ENCODE peak calls at places on chromosomes 16 and 17, in four cellular contexts. One of them, this sample, is unnamed.

GRCh38 chr16:50152386-50152806 is 710 bp upstream of the TENT4B start:
- DNase-seq in right lobe of liver: peak; percentile 50
- DNase-seq in Peyer's patch: peak; percentile 81
- DNase-seq in body of pancreas: peak; percentile 40
- DNase-seq in this sample: peak; percentile 31

GRCh38 chr16:55061126-55061525 is 130.5 kb downstream of the IRX5 start:
- DNase-seq in Peyer's patch: peak; percentile 26
- DNase-seq in right lobe of liver: no peak
- DNase-seq in body of pancreas: no peak
- DNase-seq in this sample: no peak

GRCh38 chr17:42474270-42474669 is 15.6 kb downstream of the ATP6V0A1 start:
- DNase-seq in body of pancreas: peak; percentile 28
- DNase-seq in right lobe of liver: no peak
- DNase-seq in Peyer's patch: no peak
- DNase-seq in this sample: no peak

GRCh38 chr16:10834130-10834529 is 15.5 kb upstream of the TVP23A start:
- DNase-seq in Peyer's patch: peak; percentile 79
- DNase-seq in body of pancreas: no peak
- DNase-seq in right lobe of liver: no peak
- DNase-seq in this sample: no peak

GRCh38 chr16:70250748-70251650 is 741 bp downstream of the EXOSC6 start:
- DNase-seq in Peyer's patch: peak; percentile 60
- DNase-seq in body of pancreas: peak; percentile 39
- DNase-seq in right lobe of liver: peak; percentile 79
- DNase-seq in this sample: no peak

GRCh38 chr17:16443390-16444257 is 28.3 kb downstream of the TRPV2 start:
- DNase-seq in Peyer's patch: no peak
- DNase-seq in body of pancreas: no peak
- DNase-seq in right lobe of liver: no peak
- DNase-seq in this sample: no peak

GRCh38 chr16:85781685-85782370 is 17.5 kb downstream of the EMC8 start:
- DNase-seq in Peyer's patch: peak; percentile 65
- DNase-seq in right lobe of liver: peak; percentile 74
- DNase-seq in body of pancreas: peak; percentile 84
- DNase-seq in this sample: peak; percentile 76

GRCh38 chr17:35760587-35760986 is at the start of gene C17orf50:
- DNase-seq in right lobe of liver: no peak
- DNase-seq in Peyer's patch: no peak
- DNase-seq in body of pancreas: no peak
- DNase-seq in this sample: no peak

GRCh38 chr16:89693289-89693731 is 6.8 kb downstream of the CDK10 start:
- DNase-seq in Peyer's patch: no peak
- DNase-seq in right lobe of liver: no peak
- DNase-seq in body of pancreas: no peak
- DNase-seq in this sample: no peak

GRCh38 chr16:84361546-84361945 is 6.8 kb upstream of the ATP2C2 start:
- DNase-seq in body of pancreas: no peak
- DNase-seq in right lobe of liver: no peak
- DNase-seq in Peyer's patch: no peak
- DNase-seq in this sample: no peak

GRCh38 chr16:9134739-9135138 is 43.3 kb downstream of the HAPSTR1 start:
- DNase-seq in body of pancreas: peak; percentile 47
- DNase-seq in right lobe of liver: peak; percentile 49
- DNase-seq in Peyer's patch: peak; percentile 83
- DNase-seq in this sample: no peak

GRCh38 chr16:66698046-66698445 is 1.5 kb upstream of the CMTM4 start:
- DNase-seq in Peyer's patch: peak; percentile 31
- DNase-seq in body of pancreas: no peak
- DNase-seq in right lobe of liver: no peak
- DNase-seq in this sample: no peak

GRCh38 chr17:13888043-13888442 is 181.3 kb upstream of the COX10 start:
- DNase-seq in right lobe of liver: no peak
- DNase-seq in body of pancreas: peak; percentile 22
- DNase-seq in Peyer's patch: no peak
- DNase-seq in this sample: no peak

GRCh38 chr17:68248199-68248825 is 469 bp downstream of the AMZ2 start:
- DNase-seq in Peyer's patch: no peak
- DNase-seq in right lobe of liver: no peak
- DNase-seq in body of pancreas: peak; percentile 66
- DNase-seq in this sample: peak; percentile 63

GRCh38 chr16:49382916-49383315 is 9.3 kb downstream of the C16orf78 start:
- DNase-seq in right lobe of liver: no peak
- DNase-seq in Peyer's patch: no peak
- DNase-seq in body of pancreas: no peak
- DNase-seq in this sample: no peak

GRCh38 chr16:85157372-85157771 is 45.1 kb upstream of the CIBAR2 start:
- DNase-seq in body of pancreas: no peak
- DNase-seq in Peyer's patch: no peak
- DNase-seq in right lobe of liver: no peak
- DNase-seq in this sample: no peak

GRCh38 chr17:43324205-43324893 is 74.4 kb upstream of the ARL4D start:
- DNase-seq in right lobe of liver: no peak
- DNase-seq in body of pancreas: no peak
- DNase-seq in Peyer's patch: no peak
- DNase-seq in this sample: no peak

GRCh38 chr17:2947996-2948550 is 115.3 kb downstream of the OR1D5 start:
- DNase-seq in right lobe of liver: no peak
- DNase-seq in Peyer's patch: peak; percentile 26
- DNase-seq in body of pancreas: no peak
- DNase-seq in this sample: no peak

GRCh38 chr17:51166198-51166986 is at the start of gene NME2:
- DNase-seq in Peyer's patch: peak; percentile 94
- DNase-seq in right lobe of liver: peak; percentile 93
- DNase-seq in body of pancreas: peak; percentile 92
- DNase-seq in this sample: peak; percentile 85

GRCh38 chr17:15398736-15399331 is 57.4 kb upstream of the TEKT3 start:
- DNase-seq in Peyer's patch: no peak
- DNase-seq in body of pancreas: no peak
- DNase-seq in right lobe of liver: no peak
- DNase-seq in this sample: peak; percentile 42

GRCh38 chr16:48444574-48444973 is 59.4 kb upstream of the SIAH1 start:
- DNase-seq in body of pancreas: no peak
- DNase-seq in Peyer's patch: peak; percentile 48
- DNase-seq in right lobe of liver: no peak
- DNase-seq in this sample: no peak

GRCh38 chr16:70805380-70805779 is 4.4 kb upstream of the VAC14 start:
- DNase-seq in body of pancreas: no peak
- DNase-seq in Peyer's patch: no peak
- DNase-seq in right lobe of liver: no peak
- DNase-seq in this sample: no peak

DNA sequence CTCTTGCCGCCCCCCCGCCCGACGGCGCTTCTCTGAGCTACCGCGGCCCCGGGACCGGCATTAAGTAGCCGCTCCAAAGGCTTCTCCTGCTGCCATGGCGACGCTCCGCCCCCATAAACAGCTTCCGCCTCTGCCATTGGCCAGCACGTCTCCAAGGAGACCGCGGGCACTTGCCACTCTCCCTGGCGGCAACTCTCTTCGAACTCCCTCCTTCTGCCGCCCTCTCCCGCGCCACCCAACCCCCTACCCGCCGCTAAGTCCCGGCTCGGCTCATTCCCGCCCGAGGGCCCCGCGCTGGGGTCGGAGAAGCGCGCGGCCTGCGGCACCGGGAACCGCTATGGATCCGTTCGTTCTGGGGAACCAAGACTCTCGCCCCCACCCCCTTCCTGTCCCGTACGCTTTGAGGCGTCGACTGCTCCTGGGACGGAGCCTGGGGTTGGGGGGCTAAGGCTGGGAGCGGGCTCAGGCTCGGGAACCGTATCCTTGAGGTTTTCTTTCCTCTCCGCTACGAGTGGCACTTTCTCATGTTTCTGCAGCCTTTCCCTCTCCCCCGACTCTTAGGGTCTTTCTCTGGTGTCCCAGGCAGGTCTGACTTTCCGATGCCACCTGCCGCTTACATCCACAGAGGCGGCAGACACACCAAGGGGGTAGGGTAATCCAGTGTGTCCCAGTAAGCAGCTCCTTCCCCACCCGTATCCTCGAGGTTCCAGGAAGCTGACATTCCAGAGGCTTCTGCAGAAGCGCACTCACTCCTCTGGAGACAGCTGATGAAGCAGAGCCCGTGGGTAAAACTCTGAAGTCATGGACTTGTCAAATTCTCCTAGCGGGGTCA is at the start of gene FOXJ1:
- DNase-seq in body of pancreas: peak; percentile 92
- DNase-seq in right lobe of liver: peak; percentile 84
- DNase-seq in Peyer's patch: peak; percentile 95
- DNase-seq in this sample: peak; percentile 86
- TF ChIP-seq CTCF in body of pancreas: no peak
- TF ChIP-seq CTCF in right lobe of liver: no peak
- TF ChIP-seq CTCF in Peyer's patch: no peak
- TF ChIP-seq CTCF in this sample: no peak

DNA sequence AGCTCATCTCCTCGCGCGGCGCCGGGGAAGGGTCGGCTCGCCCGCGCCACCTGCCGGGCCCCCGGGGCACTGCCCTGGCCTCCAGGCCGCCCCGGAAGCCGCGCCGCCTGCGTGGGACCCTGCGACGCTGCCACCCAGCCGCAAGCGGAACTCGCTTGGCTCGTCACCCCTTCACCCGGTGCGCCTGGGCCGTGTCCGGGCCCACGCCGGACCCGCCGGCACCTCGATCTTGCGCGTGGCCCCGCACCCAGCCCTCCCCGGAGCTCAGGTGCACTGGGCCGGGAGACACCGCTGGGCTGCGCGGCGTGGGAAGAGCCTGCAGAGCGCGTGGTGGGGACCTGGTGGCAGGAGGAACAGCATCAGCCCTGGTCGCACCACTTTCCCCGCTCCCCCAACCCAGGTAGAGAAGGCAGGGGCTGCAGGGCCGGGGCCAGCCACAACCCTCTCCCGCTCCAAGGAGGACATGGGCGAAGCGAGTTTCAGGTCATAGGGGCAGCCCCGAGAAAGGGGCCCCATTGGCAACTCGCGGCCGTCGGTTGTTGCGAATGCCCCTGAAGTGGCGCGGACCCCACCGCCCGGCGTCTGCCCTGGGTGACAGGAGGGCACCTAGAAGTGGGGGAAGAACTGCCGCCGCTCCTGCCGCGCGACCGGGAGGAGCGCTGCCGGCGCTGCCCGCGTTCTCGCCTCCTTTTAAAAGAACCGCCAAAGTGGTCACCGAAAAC is 363 bp upstream of the MIF4GD start:
- DNase-seq in body of pancreas: peak; percentile 81
- DNase-seq in Peyer's patch: peak; percentile 92
- DNase-seq in right lobe of liver: peak; percentile 86
- DNase-seq in this sample: peak; percentile 58
- TF ChIP-seq POLR2A in body of pancreas: no peak
- TF ChIP-seq POLR2A in Peyer's patch: peak; percentile 41
- TF ChIP-seq POLR2A in right lobe of liver: peak; percentile 6
- TF ChIP-seq POLR2A in this sample: no peak

GRCh38 chr17:7984904-7985303 is 17.5 kb upstream of the GUCY2D start:
- DNase-seq in Peyer's patch: no peak
- DNase-seq in body of pancreas: no peak
- DNase-seq in right lobe of liver: no peak
- DNase-seq in this sample: no peak
- TF ChIP-seq CTCF in Peyer's patch: no peak
- TF ChIP-seq CTCF in body of pancreas: no peak
- TF ChIP-seq CTCF in right lobe of liver: no peak
- TF ChIP-seq CTCF in this sample: no peak

DNA sequence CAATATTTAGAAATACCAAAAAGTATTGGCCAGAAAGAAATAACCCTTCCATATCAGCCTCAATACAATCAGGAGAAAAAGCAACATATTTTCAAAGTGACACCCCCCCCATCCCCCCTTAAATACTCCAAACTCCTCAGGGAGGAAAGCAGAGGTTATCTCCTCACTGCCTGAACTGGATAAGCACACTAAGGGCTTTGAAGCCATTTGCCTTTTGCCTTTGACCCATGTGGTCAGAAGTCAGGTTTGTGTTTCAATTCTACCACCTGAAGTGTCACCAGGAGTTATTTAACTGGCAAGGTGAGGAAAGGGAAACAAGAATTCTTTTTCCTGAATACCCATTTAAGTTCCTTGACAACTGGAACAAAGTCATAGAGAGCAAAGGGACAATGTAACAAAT is 3.5 kb upstream of the VEZF1 start:
- DNase-seq in right lobe of liver: no peak
- DNase-seq in Peyer's patch: no peak
- DNase-seq in body of pancreas: no peak
- DNase-seq in this sample: no peak
- TF ChIP-seq POLR2A in right lobe of liver: no peak
- TF ChIP-seq POLR2A in Peyer's patch: no peak
- TF ChIP-seq POLR2A in body of pancreas: no peak
- TF ChIP-seq POLR2A in this sample: no peak

GRCh38 chr16:813204-813915 is 12.8 kb upstream of the GNG13 start:
- DNase-seq in body of pancreas: peak; percentile 45
- DNase-seq in Peyer's patch: peak; percentile 59
- DNase-seq in right lobe of liver: peak; percentile 45
- DNase-seq in this sample: no peak
- TF ChIP-seq CTCF in body of pancreas: peak; percentile 41
- TF ChIP-seq CTCF in Peyer's patch: peak; percentile 7
- TF ChIP-seq CTCF in right lobe of liver: peak; percentile 44
- TF ChIP-seq CTCF in this sample: peak; percentile 45

GRCh38 chr17:64256913-64257807 is 5.9 kb downstream of the TEX2 start:
- DNase-seq in body of pancreas: no peak
- DNase-seq in Peyer's patch: no peak
- DNase-seq in right lobe of liver: no peak
- DNase-seq in this sample: no peak

GRCh38 chr17:64255764-64256163 is 7.3 kb downstream of the TEX2 start:
- DNase-seq in body of pancreas: no peak
- DNase-seq in right lobe of liver: no peak
- DNase-seq in Peyer's patch: no peak
- DNase-seq in this sample: no peak

GRCh38 chr17:64252831-64253230 is 10.2 kb downstream of the TEX2 start:
- DNase-seq in body of pancreas: no peak
- DNase-seq in right lobe of liver: no peak
- DNase-seq in Peyer's patch: no peak
- DNase-seq in this sample: no peak

GRCh38 chr17:64253470-64253869 is 9.6 kb downstream of the TEX2 start:
- DNase-seq in body of pancreas: no peak
- DNase-seq in Peyer's patch: no peak
- DNase-seq in right lobe of liver: no peak
- DNase-seq in this sample: no peak

DNA sequence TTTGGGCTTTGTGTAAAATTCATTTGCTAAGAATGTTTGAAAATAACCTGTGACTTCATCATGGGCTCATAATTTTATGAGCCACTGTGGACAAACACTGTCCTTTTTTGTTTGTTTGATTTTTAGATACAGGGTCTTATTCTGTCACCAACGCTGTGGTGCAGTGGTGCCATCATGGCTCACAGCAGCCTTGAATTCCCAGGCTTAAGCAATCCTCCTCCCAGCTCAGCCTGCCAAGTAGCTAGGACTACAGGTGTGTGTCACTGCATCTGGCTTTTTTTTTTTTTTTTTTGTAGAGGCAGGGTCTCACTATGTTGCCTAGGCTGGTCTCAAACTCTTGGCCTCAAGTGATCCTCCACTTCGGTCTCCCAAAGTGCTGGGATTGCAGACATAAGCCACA is 8.3 kb downstream of the TEX2 start:
- DNase-seq in body of pancreas: peak; percentile 39
- DNase-seq in Peyer's patch: no peak
- DNase-seq in right lobe of liver: no peak
- DNase-seq in this sample: peak; percentile 58
- TF ChIP-seq POLR2A in body of pancreas: no peak
- TF ChIP-seq POLR2A in Peyer's patch: no peak
- TF ChIP-seq POLR2A in right lobe of liver: no peak
- TF ChIP-seq POLR2A in this sample: no peak